ENCODE peak calls at places on chromosomes 7 and 10, in five cellular contexts. One of them, this sample, is unnamed.

GRCh38 chr7:154862153-154862791 is 140.7 kb downstream of the PAXIP1 start:
- DNase-seq in MM.1S: no peak
- DNase-seq in PC-3: no peak
- DNase-seq in fibroblast of lung: no peak
- DNase-seq in keratinocyte: no peak
- DNase-seq in this sample: no peak

GRCh38 chr10:77692782-77693181 is 55.2 kb upstream of the KCNMA1 start:
- DNase-seq in MM.1S: no peak
- DNase-seq in PC-3: peak; percentile 60
- DNase-seq in fibroblast of lung: peak; percentile 28
- DNase-seq in keratinocyte: peak; percentile 45
- DNase-seq in this sample: no peak

GRCh38 chr7:131210618-131211017 is 117.1 kb upstream of the MKLN1 start:
- DNase-seq in MM.1S: no peak
- DNase-seq in PC-3: no peak
- DNase-seq in fibroblast of lung: no peak
- DNase-seq in keratinocyte: no peak
- DNase-seq in this sample: no peak

GRCh38 chr7:29987821-29988317 is 1.7 kb downstream of the SCRN1 start:
- DNase-seq in MM.1S: no peak
- DNase-seq in PC-3: peak; percentile 94
- DNase-seq in fibroblast of lung: peak; percentile 89
- DNase-seq in keratinocyte: peak; percentile 46
- DNase-seq in this sample: peak; percentile 57

GRCh38 chr7:707296-708000 is 19.1 kb upstream of the DNAAF5 start:
- DNase-seq in MM.1S: no peak
- DNase-seq in PC-3: no peak
- DNase-seq in fibroblast of lung: no peak
- DNase-seq in keratinocyte: no peak
- DNase-seq in this sample: no peak

GRCh38 chr7:15016726-15017125 is 114.2 kb upstream of the DGKB start:
- DNase-seq in MM.1S: no peak
- DNase-seq in PC-3: peak; percentile 93
- DNase-seq in fibroblast of lung: no peak
- DNase-seq in keratinocyte: peak; percentile 61
- DNase-seq in this sample: peak; percentile 77

GRCh38 chr10:19651549-19651948 is 164.7 kb upstream of the PLXDC2 start:
- DNase-seq in MM.1S: no peak
- DNase-seq in PC-3: no peak
- DNase-seq in fibroblast of lung: peak; percentile 96
- DNase-seq in keratinocyte: peak; percentile 33
- DNase-seq in this sample: no peak

GRCh38 chr7:91940171-91940570 is 491 bp upstream of the AKAP9 start:
- DNase-seq in MM.1S: peak; percentile 44
- DNase-seq in PC-3: peak; percentile 28
- DNase-seq in fibroblast of lung: peak; percentile 24
- DNase-seq in keratinocyte: no peak
- DNase-seq in this sample: no peak

GRCh38 chr10:90997670-90998069 is 76.8 kb upstream of the ANKRD1 start:
- DNase-seq in MM.1S: no peak
- DNase-seq in PC-3: no peak
- DNase-seq in fibroblast of lung: no peak
- DNase-seq in keratinocyte: no peak
- DNase-seq in this sample: no peak

GRCh38 chr7:84108787-84109186 is 85.8 kb downstream of the SEMA3A start:
- DNase-seq in MM.1S: no peak
- DNase-seq in PC-3: no peak
- DNase-seq in fibroblast of lung: no peak
- DNase-seq in keratinocyte: no peak
- DNase-seq in this sample: no peak

GRCh38 chr7:99170065-99170729 is 26.3 kb upstream of the SMURF1 start:
- DNase-seq in MM.1S: no peak
- DNase-seq in PC-3: no peak
- DNase-seq in fibroblast of lung: no peak
- DNase-seq in keratinocyte: no peak
- DNase-seq in this sample: no peak

GRCh38 chr7:99170730-99171074 is 26.8 kb upstream of the SMURF1 start:
- DNase-seq in MM.1S: no peak
- DNase-seq in PC-3: no peak
- DNase-seq in fibroblast of lung: no peak
- DNase-seq in keratinocyte: no peak
- DNase-seq in this sample: no peak

GRCh38 chr7:99165816-99166215 is 21.9 kb upstream of the SMURF1 start:
- DNase-seq in MM.1S: no peak
- DNase-seq in PC-3: no peak
- DNase-seq in fibroblast of lung: no peak
- DNase-seq in keratinocyte: no peak
- DNase-seq in this sample: no peak

GRCh38 chr7:99171731-99172130 is 27.8 kb upstream of the SMURF1 start:
- DNase-seq in MM.1S: no peak
- DNase-seq in PC-3: no peak
- DNase-seq in fibroblast of lung: no peak
- DNase-seq in keratinocyte: no peak
- DNase-seq in this sample: no peak

DNA sequence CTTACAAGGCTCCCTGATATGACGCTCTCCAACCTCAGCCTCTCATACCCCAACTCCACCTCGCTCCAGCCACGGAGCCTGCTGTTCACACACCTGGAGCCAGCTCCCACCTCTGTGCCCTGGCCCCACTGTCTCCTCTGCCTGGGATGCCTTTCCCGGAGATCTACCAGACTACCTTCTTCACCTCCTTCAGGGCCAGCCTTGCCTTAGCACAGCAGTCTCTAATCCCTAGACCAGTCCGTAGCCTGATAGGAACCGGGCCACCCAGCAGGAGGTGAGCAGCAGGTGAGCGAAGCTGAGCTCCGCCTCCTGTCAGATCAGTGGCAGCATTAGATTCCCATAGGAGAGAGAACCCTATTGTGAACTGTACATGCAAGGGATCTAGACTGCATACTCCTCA is 23.2 kb upstream of the SMURF1 start:
- DNase-seq in MM.1S: no peak
- DNase-seq in PC-3: no peak
- DNase-seq in fibroblast of lung: no peak
- DNase-seq in keratinocyte: no peak
- DNase-seq in this sample: no peak
- TF ChIP-seq EZH2 in MM.1S: no peak
- TF ChIP-seq EZH2 in PC-3: no peak
- TF ChIP-seq EZH2 in fibroblast of lung: no peak
- TF ChIP-seq EZH2 in keratinocyte: no peak
- TF ChIP-seq EZH2 in this sample: no peak

GRCh38 chr10:75353183-75353582 is 48.4 kb downstream of the ZNF503 start:
- DNase-seq in MM.1S: no peak
- DNase-seq in PC-3: no peak
- DNase-seq in fibroblast of lung: no peak
- DNase-seq in keratinocyte: no peak
- DNase-seq in this sample: no peak
- H3K4me2 ChIP-seq in MM.1S: no peak overlapping the region
- H3K4me2 ChIP-seq in PC-3: no peak overlapping the region
- H3K4me2 ChIP-seq in fibroblast of lung: no peak overlapping the region
- H3K4me2 ChIP-seq in keratinocyte: no peak overlapping the region
- H3K4me2 ChIP-seq in this sample: no peak overlapping the region

DNA sequence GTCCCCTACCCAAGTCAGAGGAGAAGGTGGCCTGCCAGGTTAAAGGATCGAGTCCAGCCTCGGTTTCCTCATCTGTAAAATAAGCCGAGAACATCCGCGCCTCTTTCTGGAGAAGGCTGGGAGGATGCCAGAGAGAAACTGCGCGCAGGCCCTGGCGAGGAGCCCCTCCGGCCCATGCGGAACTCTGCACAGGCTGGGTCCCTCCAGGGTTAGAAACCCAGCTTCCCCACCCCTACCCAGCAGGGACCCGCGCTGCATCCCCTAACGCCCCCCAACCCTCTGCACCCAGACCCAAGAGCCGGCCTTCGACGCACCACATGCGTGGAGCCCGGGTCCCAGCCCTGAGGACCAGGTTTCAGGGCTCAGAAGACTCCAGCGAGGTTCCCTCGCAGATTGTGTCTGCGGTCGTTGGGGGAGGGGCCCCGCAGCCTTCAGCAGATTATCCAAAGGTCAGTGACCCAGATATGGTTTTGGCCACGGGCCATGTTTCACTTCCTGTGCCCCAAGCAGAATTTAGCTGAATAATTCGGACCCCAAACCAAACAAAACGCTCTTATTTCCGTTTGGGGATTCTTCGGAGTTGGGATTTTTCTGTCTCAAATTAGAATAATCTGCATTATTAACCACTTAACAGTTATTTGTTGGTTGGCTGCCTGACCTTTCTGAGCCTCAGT is 167.8 kb downstream of the UBE2H start:
- DNase-seq in MM.1S: peak; percentile 87
- DNase-seq in PC-3: no peak
- DNase-seq in fibroblast of lung: no peak
- DNase-seq in keratinocyte: no peak
- DNase-seq in this sample: peak; percentile 12
- TF ChIP-seq EZH2 in MM.1S: no peak
- TF ChIP-seq EZH2 in PC-3: no peak
- TF ChIP-seq EZH2 in fibroblast of lung: peak; percentile 58
- TF ChIP-seq EZH2 in keratinocyte: no peak
- TF ChIP-seq EZH2 in this sample: no peak

GRCh38 chr7:94295805-94296204 is 98.9 kb upstream of the COL1A2 start:
- DNase-seq in MM.1S: no peak
- DNase-seq in PC-3: peak; percentile 63
- DNase-seq in fibroblast of lung: peak; percentile 92
- DNase-seq in keratinocyte: no peak
- DNase-seq in this sample: no peak
- H3K4me2 ChIP-seq in MM.1S: no peak overlapping the region
- H3K4me2 ChIP-seq in PC-3: no peak overlapping the region
- H3K4me2 ChIP-seq in fibroblast of lung: peak overlapping the region; percentile 42
- H3K4me2 ChIP-seq in keratinocyte: no peak overlapping the region
- H3K4me2 ChIP-seq in this sample: no peak overlapping the region

DNA sequence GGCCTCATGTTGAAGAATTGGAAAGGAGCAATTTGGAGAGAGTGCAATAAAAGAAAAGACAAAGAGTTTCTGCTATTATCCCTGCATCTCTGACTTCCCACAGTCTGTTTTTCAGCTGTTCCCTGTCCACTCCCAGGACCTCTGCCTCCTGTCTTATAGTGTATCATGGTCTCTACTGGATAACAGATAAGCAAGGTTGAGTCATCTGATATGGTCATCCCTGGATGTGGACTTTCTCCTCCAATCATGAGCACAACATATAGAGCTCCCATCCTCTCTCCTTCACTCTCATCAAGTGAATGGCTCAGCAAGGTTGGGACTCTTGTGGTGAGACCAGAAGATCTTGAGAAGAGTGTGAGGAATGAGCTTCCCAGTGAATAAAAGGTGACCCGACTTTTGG is 123.1 kb downstream of the PLCE1 start:
- DNase-seq in MM.1S: no peak
- DNase-seq in PC-3: no peak
- DNase-seq in fibroblast of lung: no peak
- DNase-seq in keratinocyte: no peak
- DNase-seq in this sample: no peak
- TF ChIP-seq EZH2 in MM.1S: no peak
- TF ChIP-seq EZH2 in PC-3: no peak
- TF ChIP-seq EZH2 in fibroblast of lung: no peak
- TF ChIP-seq EZH2 in keratinocyte: no peak
- TF ChIP-seq EZH2 in this sample: no peak

DNA sequence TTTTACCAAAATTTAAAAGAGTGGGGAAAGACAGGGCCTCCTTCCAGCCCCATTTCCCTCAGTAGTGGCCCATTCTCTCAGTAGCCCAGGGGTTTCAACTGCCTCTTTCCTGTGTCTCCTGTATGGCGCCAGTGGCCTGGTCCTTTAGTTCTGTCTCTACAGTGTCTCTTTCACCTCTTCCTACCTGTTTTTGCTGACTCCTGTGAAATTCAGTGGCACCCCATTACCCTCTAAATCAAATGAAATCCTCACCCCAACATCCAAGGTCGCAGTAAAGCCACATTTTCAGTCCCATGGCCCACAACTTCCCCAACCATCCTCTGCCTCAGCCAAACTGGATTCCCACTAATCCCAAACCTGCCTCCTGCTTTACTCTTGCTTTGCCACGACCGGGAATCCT is 200.7 kb downstream of the IPMK start:
- DNase-seq in MM.1S: no peak
- DNase-seq in PC-3: no peak
- DNase-seq in fibroblast of lung: no peak
- DNase-seq in keratinocyte: no peak
- DNase-seq in this sample: no peak
- H3K4me2 ChIP-seq in MM.1S: no peak overlapping the region
- H3K4me2 ChIP-seq in PC-3: no peak overlapping the region
- H3K4me2 ChIP-seq in fibroblast of lung: no peak overlapping the region
- H3K4me2 ChIP-seq in keratinocyte: no peak overlapping the region
- H3K4me2 ChIP-seq in this sample: no peak overlapping the region

GRCh38 chr7:32428546-32428945 is 61.6 kb downstream of the LSM5 start:
- DNase-seq in MM.1S: no peak
- DNase-seq in PC-3: no peak
- DNase-seq in fibroblast of lung: no peak
- DNase-seq in keratinocyte: no peak
- DNase-seq in this sample: no peak

GRCh38 chr7:32427769-32428291 is 62.4 kb downstream of the LSM5 start:
- DNase-seq in MM.1S: no peak
- DNase-seq in PC-3: peak; percentile 58
- DNase-seq in fibroblast of lung: peak; percentile 76
- DNase-seq in keratinocyte: peak; percentile 32
- DNase-seq in this sample: no peak
- TF ChIP-seq EZH2 in MM.1S: no peak
- TF ChIP-seq EZH2 in PC-3: no peak
- TF ChIP-seq EZH2 in fibroblast of lung: no peak
- TF ChIP-seq EZH2 in keratinocyte: no peak
- TF ChIP-seq EZH2 in this sample: no peak

GRCh38 chr7:123727071-123727837 is 21.5 kb downstream of the WASL start:
- DNase-seq in MM.1S: no peak
- DNase-seq in PC-3: peak; percentile 74
- DNase-seq in fibroblast of lung: peak; percentile 95
- DNase-seq in keratinocyte: no peak
- DNase-seq in this sample: peak; percentile 86

GRCh38 chr7:123725586-123726171 is 23.1 kb downstream of the WASL start:
- DNase-seq in MM.1S: no peak
- DNase-seq in PC-3: no peak
- DNase-seq in fibroblast of lung: no peak
- DNase-seq in keratinocyte: no peak
- DNase-seq in this sample: no peak

GRCh38 chr7:123729217-123729578 is 19.6 kb downstream of the WASL start:
- DNase-seq in MM.1S: no peak
- DNase-seq in PC-3: no peak
- DNase-seq in fibroblast of lung: no peak
- DNase-seq in keratinocyte: no peak
- DNase-seq in this sample: no peak

GRCh38 chr7:123723913-123724312 is 24.9 kb downstream of the WASL start:
- DNase-seq in MM.1S: no peak
- DNase-seq in PC-3: no peak
- DNase-seq in fibroblast of lung: no peak
- DNase-seq in keratinocyte: no peak
- DNase-seq in this sample: no peak

GRCh38 chr7:123724725-123725381 is 23.9 kb downstream of the WASL start:
- DNase-seq in MM.1S: no peak
- DNase-seq in PC-3: no peak
- DNase-seq in fibroblast of lung: no peak
- DNase-seq in keratinocyte: no peak
- DNase-seq in this sample: no peak
- H3K4me2 ChIP-seq in MM.1S: no peak overlapping the region
- H3K4me2 ChIP-seq in PC-3: no peak overlapping the region
- H3K4me2 ChIP-seq in fibroblast of lung: no peak overlapping the region
- H3K4me2 ChIP-seq in keratinocyte: no peak overlapping the region
- H3K4me2 ChIP-seq in this sample: no peak overlapping the region

This sample was measured in PC-9.